ENCODE peak calls at places on chromosome 16, in six cellular contexts. S is psoas muscle; Q is heart left ventricle; D is stimulated activated CD4-positive, alpha-beta T cell treated with anti-CD3 and anti-CD28 coated beads, Interleukin-2, amount 100 ng/mL, for 48 hours; V is posterior vena cava; G is left ventricle myocardium inferior. B is an unnamed sample.

GRCh38 chr16:24208710-24209109 is 47.4 kb upstream of the CACNG3 start:
- DNase-seq in S (no peak), Q (no peak), D (no peak), V (no peak), G (no peak), B (no peak)

GRCh38 chr16:4410335-4411075 is 5.9 kb downstream of the CORO7 start:
- DNase-seq in S (no peak), Q (no peak), D (no peak), V (no peak), G (no peak), B (no peak)

GRCh38 chr16:83652898-83653297 is 154.9 kb upstream of the HSBP1 start:
- DNase-seq in S (no peak), Q (no peak), D (no peak), V (no peak), G (no peak), B (no peak)

GRCh38 chr16:48592839-48593429 is 17.0 kb downstream of the N4BP1 start:
- DNase-seq in S (no peak), Q (no peak), D (no peak), V (no peak), G (no peak), B (no peak)

GRCh38 chr16:55912022-55912421 is 36.8 kb upstream of the CES5A start:
- DNase-seq in S (peak; percentile 56), Q (peak; percentile 57), D (no peak), V (no peak), G (peak; percentile 60), B (peak; percentile 67)

GRCh38 chr16:46918905-46919792 is 35.0 kb downstream of the GPT2 start:
- DNase-seq in S (no peak), Q (no peak), D (no peak), V (no peak), G (no peak), B (no peak)

GRCh38 chr16:85652431-85653221 is 36.1 kb downstream of the GINS2 start:
- DNase-seq in S (peak; percentile 88), Q (no peak), D (no peak), V (no peak), G (peak; percentile 47), B (peak; percentile 71)

GRCh38 chr16:75341934-75342811 is 90.7 kb upstream of the BCAR1 start:
- DNase-seq in S (no peak), Q (no peak), D (no peak), V (no peak), G (no peak), B (no peak)

GRCh38 chr16:48912360-48912759 is 302.4 kb upstream of the N4BP1 start:
- DNase-seq in S (no peak), Q (no peak), D (no peak), V (no peak), G (no peak), B (no peak)

GRCh38 chr16:89727406-89728120 is 6.2 kb downstream of the ZNF276 start:
- DNase-seq in S (no peak), Q (no peak), D (no peak), V (no peak), G (no peak), B (no peak)

GRCh38 chr16:85688586-85689284 is at the start of gene GINS2:
- DNase-seq in S (peak; percentile 95), Q (peak; percentile 90), D (peak; percentile 81), V (peak; percentile 96), G (peak; percentile 90), B (peak; percentile 94)

GRCh38 chr16:694863-695354 is 4.7 kb upstream of the WDR24 start:
- DNase-seq in S (no peak), Q (no peak), D (no peak), V (no peak), G (no peak), B (no peak)

GRCh38 chr16:24950275-24950674 is 64.9 kb downstream of the ARHGAP17 start:
- DNase-seq in S (no peak), Q (no peak), D (no peak), V (no peak), G (no peak), B (no peak)

GRCh38 chr16:28596840-28597691 is at the start of gene SULT1A2:
- DNase-seq in S (no peak), Q (no peak), D (no peak), V (no peak), G (no peak), B (no peak)

B was measured in Right ventricle myocardium superior.